ENCODE peak calls at places on chromosomes 2 and 18, in four cellular contexts. Z is mesendoderm, N is heart left ventricle, P is GM23248. B is an unnamed sample. For H3K4me1 and H3K36me3, the result is how much of the 10 kb centered on the place peaks cover.

GRCh38 chr2:101524811-101525430 is 50.0 kb upstream of the RFX8 start:
- DNase-seq in Z (no peak), N (peak), P (peak), B (no peak)

GRCh38 chr2:1750935-1751767 is 6.8 kb upstream of the PXDN start:
- DNase-seq in Z (peak), N (peak), P (peak), B (peak)

GRCh38 chr2:37232131-37232933 is 874 bp downstream of the NDUFAF7 start:
- DNase-seq in Z (peak), N (peak), P (peak), B (peak)

GRCh38 chr18:76993085-76993382 is 139.5 kb downstream of the MBP start:
- DNase-seq in Z (no peak), N (no peak), P (no peak), B (no peak)

GRCh38 chr2:64359892-64360657 is 93.9 kb upstream of the LGALSL start:
- DNase-seq in Z (peak), N (peak), P (peak), B (peak)

GRCh38 chr2:197255550-197255949 is 55.0 kb downstream of the ANKRD44 start:
- DNase-seq in Z (peak), N (peak), P (peak), B (peak)

GRCh38 chr18:57759650-57760049 is 43.5 kb downstream of the ATP8B1 start:
- DNase-seq in Z (no peak), N (no peak), P (peak), B (no peak)

GRCh38 chr2:130805613-130806012 is 31.1 kb upstream of the ARHGEF4 start:
- DNase-seq in Z (no peak), N (no peak), P (no peak), B (no peak)

GRCh38 chr2:24785704-24786321 is 7.4 kb downstream of the PTRHD1 start:
- DNase-seq in Z (no peak), N (no peak), P (no peak), B (no peak)

GRCh38 chr2:230162981-230163380 is 56.8 kb downstream of the SP110 start:
- DNase-seq in Z (no peak), N (no peak), P (no peak), B (no peak)

GRCh38 chr18:12423820-12424219 is 16.1 kb downstream of the PRELID3A start:
- DNase-seq in Z (no peak), N (no peak), P (no peak), B (no peak)

GRCh38 chr2:167785606-167786005 is 461.8 kb downstream of the STK39 start:
- DNase-seq in Z (no peak), N (no peak), P (no peak), B (no peak)

GRCh38 chr18:50340078-50340477 is 34.8 kb upstream of the SKA1 start:
- DNase-seq in Z (peak), N (no peak), P (no peak), B (no peak)

GRCh38 chr2:1393321-1393720 is 19.9 kb upstream of the TPO start:
- DNase-seq in Z (no peak), N (no peak), P (no peak), B (no peak)

GRCh38 chr18:48785686-48786470 is 164.9 kb downstream of the SMAD7 start:
- DNase-seq in Z (no peak), N (peak), P (no peak), B (no peak)
- H3K4me1 ChIP-seq in Z (under half), N (under half), P (under half), B (under half)

GRCh38 chr18:79717555-79718074 is 38.0 kb downstream of the CTDP1 start:
- DNase-seq in Z (no peak), N (no peak), P (no peak), B (no peak)

GRCh38 chr18:79720359-79720733 is 40.7 kb downstream of the CTDP1 start:
- DNase-seq in Z (peak), N (no peak), P (peak), B (no peak)

GRCh38 chr18:79718126-79718525 is 38.5 kb downstream of the CTDP1 start:
- DNase-seq in Z (no peak), N (no peak), P (no peak), B (no peak)

GRCh38 chr18:79717059-79717458 is 37.5 kb downstream of the CTDP1 start:
- DNase-seq in Z (no peak), N (no peak), P (no peak), B (no peak)

DNA sequence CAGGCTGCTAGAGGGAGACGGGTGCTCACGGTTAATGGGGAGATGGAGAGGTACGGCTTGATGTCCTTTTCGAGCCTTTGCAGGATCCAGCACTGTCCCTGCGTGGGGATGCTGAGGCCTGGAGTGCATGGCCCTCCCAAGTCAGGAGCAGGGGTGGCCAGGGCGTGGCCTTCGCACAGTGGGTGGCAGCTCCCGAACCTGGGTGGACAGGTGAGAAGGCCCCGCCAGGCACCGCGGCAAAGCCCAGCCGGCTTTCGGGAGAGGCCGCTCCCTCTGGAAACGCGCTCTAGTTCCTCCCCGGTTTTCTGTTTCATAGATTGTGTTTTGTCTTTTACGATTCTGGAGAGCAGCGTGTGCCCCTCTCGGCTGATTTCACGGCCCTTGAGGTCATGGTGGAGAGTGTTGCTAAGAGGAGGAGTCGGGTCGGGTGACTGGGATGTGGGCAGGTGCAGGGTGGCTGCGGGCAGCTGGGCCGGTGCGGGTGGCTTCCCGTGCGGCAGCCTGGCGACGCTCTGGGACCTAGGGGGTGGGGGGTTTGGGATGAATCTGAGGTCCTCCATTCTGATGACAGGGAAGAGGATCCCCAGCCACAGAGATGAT is 39.4 kb downstream of the CTDP1 start:
- DNase-seq in Z (no peak), N (peak), P (no peak), B (no peak)
- H3K36me3 ChIP-seq in Z (under half), N (half or more), P (under half), B (under half)

GRCh38 chr2:202378661-202379338 is 2.7 kb downstream of the BMPR2 start:
- DNase-seq in Z (no peak), N (no peak), P (peak), B (no peak)
- H3K4me3 ChIP-seq in Z (peak), N (peak), P (peak), B (peak)

GRCh38 chr2:239537633-239538356 is 137.0 kb upstream of the HDAC4 start:
- DNase-seq in Z (no peak), N (no peak), P (no peak), B (no peak)
- H3K4me1 ChIP-seq in Z (under half), N (under half), P (under half), B (under half)

GRCh38 chr2:86482034-86482433 is 40.9 kb downstream of the KDM3A start:
- DNase-seq in Z (no peak), N (no peak), P (peak), B (no peak)

GRCh38 chr2:86476092-86476491 is 34.9 kb downstream of the KDM3A start:
- DNase-seq in Z (no peak), N (no peak), P (peak), B (no peak)

GRCh38 chr2:86480105-86480504 is 38.9 kb downstream of the KDM3A start:
- DNase-seq in Z (no peak), N (peak), P (peak), B (no peak)

GRCh38 chr2:86477349-86477748 is 36.2 kb downstream of the KDM3A start:
- DNase-seq in Z (no peak), N (no peak), P (peak), B (peak)

GRCh38 chr2:86476918-86477317 is 35.7 kb downstream of the KDM3A start:
- DNase-seq in Z (no peak), N (no peak), P (no peak), B (peak)
- H3K36me3 ChIP-seq in Z (under half), N (half or more), P (half or more), B (half or more)

GRCh38 chr18:79617521-79618500 is 61.8 kb upstream of the CTDP1 start:
- DNase-seq in Z (no peak), N (peak), P (no peak), B (no peak)

GRCh38 chr18:79614211-79615028 is 65.2 kb upstream of the CTDP1 start:
- DNase-seq in Z (no peak), N (no peak), P (no peak), B (peak)

GRCh38 chr18:79615091-79615490 is 64.5 kb upstream of the CTDP1 start:
- DNase-seq in Z (no peak), N (no peak), P (no peak), B (no peak)

GRCh38 chr18:79615586-79615985 is 64.0 kb upstream of the CTDP1 start:
- DNase-seq in Z (no peak), N (no peak), P (no peak), B (peak)

DNA sequence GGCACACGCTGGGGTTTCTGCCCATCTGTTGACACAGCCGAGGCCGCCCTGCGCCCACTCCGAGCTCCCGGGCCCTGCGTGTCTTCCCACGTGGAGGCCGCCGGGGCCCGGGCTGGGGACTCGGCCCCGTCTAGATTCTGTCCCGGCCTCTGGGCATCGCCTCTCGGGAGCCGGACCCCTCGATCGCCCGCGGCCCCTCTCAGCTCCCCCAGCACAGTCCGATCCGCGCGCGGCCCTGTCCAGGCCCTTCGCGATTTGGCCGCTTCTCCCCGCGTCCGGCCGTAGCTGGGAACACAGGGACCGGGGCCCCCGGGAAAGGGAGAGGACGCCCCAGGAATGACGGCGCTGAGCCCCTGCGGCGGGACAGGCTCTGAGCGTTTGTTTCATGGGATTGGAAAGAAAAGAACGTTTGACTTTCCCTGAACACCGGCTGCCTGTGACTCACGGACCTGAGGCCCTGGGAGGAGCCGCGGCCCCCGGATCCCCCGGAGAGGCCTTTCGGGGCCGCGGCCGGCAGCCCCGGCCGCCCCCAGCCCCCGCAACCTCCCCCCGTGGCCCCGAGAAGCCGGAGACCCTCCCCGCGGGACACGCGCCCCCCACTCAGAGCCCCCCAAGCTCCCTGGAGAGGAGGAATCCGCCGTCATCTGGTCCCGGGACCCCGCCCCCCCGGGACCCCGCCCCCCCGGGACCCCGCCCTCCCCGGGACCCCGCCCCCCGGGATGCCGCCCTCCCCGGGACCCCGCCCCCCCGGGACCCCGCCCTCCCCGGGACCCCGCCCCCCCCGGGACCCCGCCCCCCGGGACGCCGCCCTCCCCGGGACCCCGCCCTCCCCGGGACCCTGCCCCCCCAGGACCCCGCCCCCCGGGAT is 62.7 kb upstream of the CTDP1 start:
- DNase-seq in Z (peak), N (no peak), P (peak), B (no peak)
- H3K4me3 ChIP-seq in Z (no peak), N (peak), P (peak), B (no peak)

GRCh38 chr2:85760872-85761271 is 7.1 kb downstream of the ATOH8 start:
- DNase-seq in Z (no peak), N (no peak), P (no peak), B (no peak)

GRCh38 chr2:85761946-85762345 is 8.2 kb downstream of the ATOH8 start:
- DNase-seq in Z (no peak), N (no peak), P (no peak), B (no peak)

GRCh38 chr2:85760371-85760770 is 6.6 kb downstream of the ATOH8 start:
- DNase-seq in Z (no peak), N (no peak), P (peak), B (no peak)

GRCh38 chr2:85763132-85763531 is 9.3 kb downstream of the ATOH8 start:
- DNase-seq in Z (no peak), N (no peak), P (no peak), B (no peak)

GRCh38 chr2:85761512-85761944 is 7.7 kb downstream of the ATOH8 start:
- DNase-seq in Z (no peak), N (no peak), P (no peak), B (no peak)
- H3K4me1 ChIP-seq in Z (under half), N (under half), P (under half), B (under half)

DNA sequence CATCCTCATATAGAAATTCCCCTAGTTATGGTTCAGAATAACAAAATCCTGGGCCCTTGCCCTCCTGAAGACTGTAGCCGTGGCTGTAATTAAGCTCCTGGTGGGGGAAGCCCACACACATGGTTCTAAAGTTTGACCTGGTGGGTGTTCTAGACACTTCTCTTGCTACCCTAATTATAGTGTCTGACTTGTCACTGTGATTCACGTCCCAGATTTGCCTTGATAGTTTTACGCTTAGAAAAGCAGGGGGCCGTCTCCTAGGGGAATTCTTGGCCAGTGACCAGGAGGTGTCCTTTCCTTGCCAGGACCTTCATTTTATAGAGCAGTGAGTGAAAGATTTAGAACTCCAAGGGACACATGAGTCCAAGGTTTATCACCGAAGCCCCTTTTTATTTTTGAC is 8.9 kb downstream of the TMEM214 start:
- DNase-seq in Z (no peak), N (no peak), P (peak), B (no peak)
- H3K36me3 ChIP-seq in Z (under half), N (half or more), P (under half), B (under half)

GRCh38 chr2:31258351-31258750 is 24.4 kb downstream of the EHD3 start:
- DNase-seq in Z (no peak), N (peak), P (no peak), B (no peak)
- H3K4me3 ChIP-seq in Z (no peak), N (no peak), P (no peak), B (no peak)

GRCh38 chr2:128321421-128321775 is 2.7 kb upstream of the HS6ST1 start:
- DNase-seq in Z (no peak), N (peak), P (no peak), B (no peak)

GRCh38 chr2:128320609-128321420 is 2.1 kb upstream of the HS6ST1 start:
- DNase-seq in Z (no peak), N (no peak), P (no peak), B (no peak)

GRCh38 chr2:128318776-128319456 is at the start of gene HS6ST1:
- DNase-seq in Z (peak), N (peak), P (peak), B (peak)

GRCh38 chr2:128319457-128319772 is 747 bp upstream of the HS6ST1 start:
- DNase-seq in Z (no peak), N (no peak), P (no peak), B (no peak)

GRCh38 chr2:128319773-128320608 is 1.3 kb upstream of the HS6ST1 start:
- DNase-seq in Z (no peak), N (no peak), P (no peak), B (no peak)
- H3K4me1 ChIP-seq in Z (under half), N (under half), P (under half), B (under half)

B was measured in adrenal gland.